ENCODE peak calls at places on chromosomes 3 and 15, in four cellular contexts. K is OCI-M1, Y is T-helper 2 cell, N is HS-5. O is an unnamed sample.

GRCh38 chr3:45992820-45993219 is 2.8 kb downstream of the FYCO1 start:
- DNase-seq in N (peak), Y (no peak), K (no peak), O (peak)

GRCh38 chr3:126454799-126455198 is 20.9 kb downstream of the ZXDC start:
- DNase-seq in N (no peak), K (no peak), Y (no peak), O (no peak)

GRCh38 chr3:150170843-150171513 is 200.3 kb upstream of the PFN2 start:
- DNase-seq in N (no peak), Y (no peak), K (no peak), O (no peak)

GRCh38 chr15:91422704-91423254 is 322.7 kb downstream of the SV2B start:
- DNase-seq in K (no peak), N (no peak), Y (no peak), O (no peak)

GRCh38 chr3:144942501-144943197 is 971.0 kb downstream of the DIPK2A start:
- DNase-seq in Y (no peak), N (no peak), K (no peak), O (no peak)

GRCh38 chr3:134364061-134364935 is 9.9 kb downstream of the AMOTL2 start:
- DNase-seq in N (peak), K (no peak), Y (no peak), O (peak)

GRCh38 chr15:100764778-100765457 is 114.7 kb upstream of the ALDH1A3 start:
- DNase-seq in K (no peak), N (no peak), Y (no peak), O (no peak)

GRCh38 chr3:49112262-49112661 is 7.7 kb upstream of the QARS1 start:
- DNase-seq in Y (no peak), K (no peak), N (no peak), O (no peak)

GRCh38 chr3:101453966-101454365 is 59.0 kb downstream of the SENP7 start:
- DNase-seq in Y (no peak), K (no peak), N (no peak), O (no peak)

GRCh38 chr3:124639406-124640237 is 90.6 kb upstream of the UMPS start:
- DNase-seq in Y (no peak), K (peak), N (no peak), O (no peak)

GRCh38 chr3:188978772-188979171 is 193.0 kb upstream of the TPRG1 start:
- DNase-seq in K (no peak), N (no peak), Y (no peak), O (no peak)

GRCh38 chr3:195889843-195890407 is 18.4 kb downstream of the TNK2 start:
- DNase-seq in Y (no peak), K (no peak), N (no peak), O (no peak)

GRCh38 chr3:15273214-15273613 is 59.2 kb downstream of the SH3BP5 start:
- DNase-seq in Y (no peak), N (no peak), K (peak), O (no peak)

GRCh38 chr15:37395100-37395468 is 294.7 kb upstream of the MEIS2 start:
- DNase-seq in Y (no peak), K (no peak), N (no peak), O (no peak)

GRCh38 chr3:24496529-24497482 is 2.2 kb upstream of the THRB start:
- DNase-seq in K (peak), N (no peak), Y (no peak), O (peak)

GRCh38 chr15:44243829-44244228 is 44.7 kb upstream of the GOLM2 start:
- DNase-seq in N (no peak), Y (no peak), K (no peak), O (no peak)

GRCh38 chr3:76470285-76470684 is 569.6 kb upstream of the ROBO2 start:
- DNase-seq in N (peak), Y (no peak), K (no peak), O (no peak)

GRCh38 chr3:169161011-169161410 is 502.5 kb downstream of the MECOM start:
- DNase-seq in Y (no peak), K (no peak), N (no peak), O (no peak)

GRCh38 chr3:48034000-48034516 is 17.8 kb upstream of the MAP4 start:
- DNase-seq in K (peak), Y (no peak), N (no peak), O (no peak)

GRCh38 chr3:14256046-14256445 is 77.4 kb downstream of the LSM3 start:
- DNase-seq in K (no peak), N (no peak), Y (no peak), O (no peak)

GRCh38 chr3:13530241-13531009 is 18.5 kb upstream of the FBLN2 start:
- DNase-seq in K (no peak), N (no peak), Y (no peak), O (no peak)

GRCh38 chr3:111539351-111540331 is 2.4 kb upstream of the CD96 start:
- DNase-seq in N (no peak), K (peak), Y (peak), O (peak)

GRCh38 chr3:59321881-59322540 is 272.2 kb upstream of the CFAP20DC start:
- DNase-seq in N (no peak), K (no peak), Y (no peak), O (no peak)

GRCh38 chr15:99163271-99164062 is 58.6 kb downstream of the SYNM start:
- DNase-seq in Y (no peak), K (no peak), N (no peak), O (no peak)

GRCh38 chr3:65425880-65426279 is 612.8 kb downstream of the MAGI1 start:
- DNase-seq in N (no peak), K (peak), Y (no peak), O (no peak)

GRCh38 chr3:156465222-156465621 is 89.7 kb downstream of the SSR3 start:
- DNase-seq in N (no peak), K (peak), Y (no peak), O (no peak)

GRCh38 chr15:69931159-69931558 is 166.6 kb downstream of the TLE3 start:
- DNase-seq in K (no peak), Y (no peak), N (no peak), O (no peak)

GRCh38 chr15:83062768-83063180 is 4.3 kb downstream of the BTBD1 start:
- DNase-seq in N (no peak), K (peak), Y (no peak), O (no peak)